ENCODE peak calls at places on chromosomes 16 and 17, in four cellular contexts. One of them, this sample, is unnamed.

GRCh38 chr17:75340636-75341035 is 51.4 kb upstream of the SLC25A19 start:
- DNase-seq in PC-9: no peak
- DNase-seq in endothelial cell of umbilical vein: no peak
- DNase-seq in IMR-90: no peak
- DNase-seq in this sample: no peak

GRCh38 chr17:66056148-66056547 is 135.8 kb downstream of the CEP112 start:
- DNase-seq in PC-9: no peak
- DNase-seq in IMR-90: no peak
- DNase-seq in endothelial cell of umbilical vein: no peak
- DNase-seq in this sample: no peak

GRCh38 chr16:57830890-57831484 is 28.7 kb upstream of the KIFC3 start:
- DNase-seq in endothelial cell of umbilical vein: no peak
- DNase-seq in PC-9: peak
- DNase-seq in IMR-90: no peak
- DNase-seq in this sample: no peak

GRCh38 chr16:27175888-27176287 is 27.4 kb upstream of the KDM8 start:
- DNase-seq in endothelial cell of umbilical vein: no peak
- DNase-seq in IMR-90: no peak
- DNase-seq in PC-9: no peak
- DNase-seq in this sample: no peak

GRCh38 chr16:528111-529011 is 849 bp downstream of the CAPN15 start:
- DNase-seq in PC-9: peak
- DNase-seq in endothelial cell of umbilical vein: peak
- DNase-seq in IMR-90: peak
- DNase-seq in this sample: peak

GRCh38 chr17:3529817-3530741 is 27.5 kb downstream of the TRPV3 start:
- DNase-seq in IMR-90: no peak
- DNase-seq in endothelial cell of umbilical vein: no peak
- DNase-seq in PC-9: no peak
- DNase-seq in this sample: no peak

GRCh38 chr17:34423978-34424813 is 61.2 kb upstream of the CCL1 start:
- DNase-seq in PC-9: no peak
- DNase-seq in endothelial cell of umbilical vein: no peak
- DNase-seq in IMR-90: no peak
- DNase-seq in this sample: no peak

GRCh38 chr17:282000-282911 is 70.4 kb downstream of the RPH3AL start:
- DNase-seq in PC-9: no peak
- DNase-seq in IMR-90: no peak
- DNase-seq in endothelial cell of umbilical vein: no peak
- DNase-seq in this sample: no peak

GRCh38 chr16:86827521-86827920 is 249.2 kb downstream of the FOXL1 start:
- DNase-seq in PC-9: no peak
- DNase-seq in IMR-90: no peak
- DNase-seq in endothelial cell of umbilical vein: peak
- DNase-seq in this sample: no peak

GRCh38 chr16:19883296-19883951 is 1.2 kb downstream of the GPRC5B start:
- DNase-seq in endothelial cell of umbilical vein: peak
- DNase-seq in PC-9: no peak
- DNase-seq in IMR-90: peak
- DNase-seq in this sample: no peak

GRCh38 chr16:78455861-78456260 is 356.4 kb downstream of the WWOX start:
- DNase-seq in endothelial cell of umbilical vein: no peak
- DNase-seq in PC-9: no peak
- DNase-seq in IMR-90: no peak
- DNase-seq in this sample: no peak

GRCh38 chr17:1200440-1200839 is 20.7 kb upstream of the ABR start:
- DNase-seq in IMR-90: no peak
- DNase-seq in PC-9: no peak
- DNase-seq in endothelial cell of umbilical vein: no peak
- DNase-seq in this sample: peak

GRCh38 chr16:15949210-15950166 is at the start of gene ABCC1:
- DNase-seq in IMR-90: no peak
- DNase-seq in PC-9: peak
- DNase-seq in endothelial cell of umbilical vein: peak
- DNase-seq in this sample: peak

GRCh38 chr16:64983983-64984382 is 137.9 kb downstream of the CDH11 start:
- DNase-seq in PC-9: no peak
- DNase-seq in IMR-90: peak
- DNase-seq in endothelial cell of umbilical vein: peak
- DNase-seq in this sample: peak

GRCh38 chr16:75754126-75754525 is 27.8 kb upstream of the CPHXL start:
- DNase-seq in PC-9: no peak
- DNase-seq in IMR-90: peak
- DNase-seq in endothelial cell of umbilical vein: no peak
- DNase-seq in this sample: no peak

GRCh38 chr16:78606572-78606971 is 507.1 kb downstream of the WWOX start:
- DNase-seq in endothelial cell of umbilical vein: no peak
- DNase-seq in IMR-90: no peak
- DNase-seq in PC-9: no peak
- DNase-seq in this sample: no peak

GRCh38 chr16:53056528-53056881 is 1.7 kb downstream of the CHD9 start:
- DNase-seq in endothelial cell of umbilical vein: peak
- DNase-seq in PC-9: no peak
- DNase-seq in IMR-90: peak
- DNase-seq in this sample: peak

GRCh38 chr17:497587-498034 is 145.0 kb upstream of the RPH3AL start:
- DNase-seq in endothelial cell of umbilical vein: no peak
- DNase-seq in PC-9: no peak
- DNase-seq in IMR-90: no peak
- DNase-seq in this sample: no peak

GRCh38 chr16:74297296-74297665 is 667 bp downstream of the PSMD7 start:
- DNase-seq in IMR-90: peak
- DNase-seq in PC-9: no peak
- DNase-seq in endothelial cell of umbilical vein: peak
- DNase-seq in this sample: peak

DNA sequence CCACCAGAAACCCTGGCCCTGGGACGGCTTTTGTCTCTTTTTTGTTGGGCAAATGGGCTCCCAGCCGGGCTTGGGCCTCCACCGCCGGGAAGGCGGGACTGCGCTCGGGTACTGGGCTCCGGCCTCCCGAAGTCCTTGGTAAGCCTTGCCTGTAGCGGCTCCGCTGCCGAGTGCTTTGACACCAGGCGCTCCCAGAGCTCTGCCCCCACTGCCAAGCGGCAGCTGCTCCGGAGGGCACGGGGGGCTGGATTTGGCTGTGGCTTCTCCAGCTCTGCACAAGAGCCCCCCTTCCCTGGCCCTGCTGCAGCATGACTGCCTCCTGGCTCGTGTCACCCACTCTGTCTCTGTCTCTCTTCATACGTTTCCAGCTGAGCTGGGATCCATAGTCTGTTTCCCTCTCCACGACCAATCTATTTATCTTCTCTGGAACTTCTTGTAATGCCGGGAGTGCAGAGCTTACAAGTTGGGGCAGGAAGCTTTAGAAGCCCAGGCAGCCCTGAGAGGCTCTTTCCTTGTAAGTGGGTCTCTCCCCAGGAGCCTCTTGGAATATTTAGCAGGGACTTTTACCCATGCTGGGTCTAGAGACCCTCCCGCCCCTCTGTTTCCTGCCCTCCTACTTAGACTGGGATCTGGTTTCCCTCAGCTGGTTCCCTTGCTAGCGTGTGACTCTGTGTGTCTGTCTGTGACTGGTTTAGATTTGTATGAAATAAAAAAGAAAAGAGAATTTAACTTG is 246.9 kb upstream of the GSE1 start:
- DNase-seq in PC-9: no peak
- DNase-seq in IMR-90: no peak
- DNase-seq in endothelial cell of umbilical vein: no peak
- DNase-seq in this sample: no peak
- H3K4me2 ChIP-seq in PC-9: no peak
- H3K4me2 ChIP-seq in IMR-90: no peak
- H3K4me2 ChIP-seq in endothelial cell of umbilical vein: no peak
- H3K4me2 ChIP-seq in this sample: no peak

DNA sequence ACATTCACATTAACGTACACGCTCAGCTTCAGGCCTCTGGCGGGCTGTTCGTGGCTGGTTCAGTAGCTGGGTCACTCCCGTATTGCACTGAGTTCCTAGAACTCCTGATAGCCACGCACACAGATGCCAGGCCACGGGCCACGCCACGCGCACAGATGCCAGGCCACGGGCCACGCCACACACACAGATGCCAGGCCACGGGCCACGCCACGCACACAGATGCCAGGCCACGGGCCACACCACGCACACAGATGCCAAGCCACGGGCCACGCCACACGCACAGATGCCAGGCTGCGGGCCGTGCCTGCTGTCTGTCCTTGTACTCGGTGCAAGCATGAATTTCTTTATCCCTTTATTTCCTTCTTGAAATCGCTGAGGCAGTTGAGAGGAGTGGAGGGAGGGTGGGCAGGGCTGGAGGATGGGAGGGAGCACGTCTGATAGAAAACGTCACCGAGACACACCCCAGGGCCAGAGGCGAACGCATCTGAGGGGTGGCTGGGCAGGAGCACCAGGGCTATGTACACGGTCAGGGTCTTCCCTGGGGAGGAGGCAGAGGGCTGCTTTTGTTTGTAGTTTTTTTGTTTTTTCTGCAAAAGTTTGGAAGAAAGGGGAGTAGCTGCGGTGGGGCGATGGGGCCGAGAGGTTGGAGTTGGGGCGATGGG is 8.6 kb upstream of the PABPN1L start:
- DNase-seq in IMR-90: no peak
- DNase-seq in PC-9: no peak
- DNase-seq in endothelial cell of umbilical vein: no peak
- DNase-seq in this sample: no peak
- TF ChIP-seq CTCF in IMR-90: no peak
- TF ChIP-seq CTCF in PC-9: no peak
- TF ChIP-seq CTCF in endothelial cell of umbilical vein: no peak
- TF ChIP-seq CTCF in this sample: no peak

GRCh38 chr17:50149099-50149424 is 1.4 kb downstream of the PPP1R9B start:
- DNase-seq in IMR-90: no peak
- DNase-seq in PC-9: no peak
- DNase-seq in endothelial cell of umbilical vein: no peak
- DNase-seq in this sample: no peak

GRCh38 chr17:50151041-50151936 is 812 bp upstream of the PPP1R9B start:
- DNase-seq in IMR-90: peak
- DNase-seq in endothelial cell of umbilical vein: peak
- DNase-seq in PC-9: peak
- DNase-seq in this sample: peak

GRCh38 chr17:50150354-50151040 is at the start of gene PPP1R9B:
- DNase-seq in IMR-90: no peak
- DNase-seq in endothelial cell of umbilical vein: no peak
- DNase-seq in PC-9: no peak
- DNase-seq in this sample: peak

GRCh38 chr17:50148226-50149098 is 2.0 kb downstream of the PPP1R9B start:
- DNase-seq in PC-9: peak
- DNase-seq in endothelial cell of umbilical vein: no peak
- DNase-seq in IMR-90: peak
- DNase-seq in this sample: peak

GRCh38 chr17:50149425-50150353 is 788 bp downstream of the PPP1R9B start:
- DNase-seq in PC-9: peak
- DNase-seq in IMR-90: peak
- DNase-seq in endothelial cell of umbilical vein: peak
- DNase-seq in this sample: peak
- H3K27ac ChIP-seq in PC-9: no peak
- H3K27ac ChIP-seq in IMR-90: peak
- H3K27ac ChIP-seq in endothelial cell of umbilical vein: peak
- H3K27ac ChIP-seq in this sample: peak

GRCh38 chr17:36550491-36551417 is 6.0 kb downstream of the GGNBP2 start:
- DNase-seq in PC-9: no peak
- DNase-seq in IMR-90: no peak
- DNase-seq in endothelial cell of umbilical vein: no peak
- DNase-seq in this sample: peak
- H3K4me2 ChIP-seq in PC-9: no peak
- H3K4me2 ChIP-seq in IMR-90: no peak
- H3K4me2 ChIP-seq in endothelial cell of umbilical vein: no peak
- H3K4me2 ChIP-seq in this sample: peak

DNA sequence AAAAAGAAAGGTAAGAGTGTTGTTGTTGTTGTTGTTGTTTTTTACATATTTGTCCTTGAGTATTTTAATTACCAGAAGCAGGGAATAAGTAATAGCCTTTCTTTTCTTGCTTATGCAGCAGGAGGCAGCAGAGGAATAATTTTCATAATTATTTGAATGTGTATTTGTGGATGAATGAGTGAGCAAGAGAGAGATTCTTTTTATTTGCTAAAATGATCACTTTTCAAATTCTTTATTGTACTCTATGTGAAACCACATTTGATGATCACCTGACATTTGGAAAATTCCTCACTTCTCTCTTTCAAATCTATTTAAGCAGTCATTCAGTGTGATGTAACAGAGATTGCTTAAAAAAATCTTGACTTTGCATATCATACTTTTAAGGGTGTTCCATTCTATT is 223.6 kb downstream of the BCAS3 start:
- DNase-seq in PC-9: no peak
- DNase-seq in endothelial cell of umbilical vein: no peak
- DNase-seq in IMR-90: peak
- DNase-seq in this sample: no peak
- TF ChIP-seq CTCF in PC-9: no peak
- TF ChIP-seq CTCF in endothelial cell of umbilical vein: no peak
- TF ChIP-seq CTCF in IMR-90: peak
- TF ChIP-seq CTCF in this sample: no peak

GRCh38 chr16:55492756-55493380 is 13.9 kb downstream of the MMP2 start:
- DNase-seq in PC-9: no peak
- DNase-seq in endothelial cell of umbilical vein: no peak
- DNase-seq in IMR-90: no peak
- DNase-seq in this sample: no peak
- H3K27ac ChIP-seq in PC-9: no peak
- H3K27ac ChIP-seq in endothelial cell of umbilical vein: no peak
- H3K27ac ChIP-seq in IMR-90: no peak
- H3K27ac ChIP-seq in this sample: no peak

DNA sequence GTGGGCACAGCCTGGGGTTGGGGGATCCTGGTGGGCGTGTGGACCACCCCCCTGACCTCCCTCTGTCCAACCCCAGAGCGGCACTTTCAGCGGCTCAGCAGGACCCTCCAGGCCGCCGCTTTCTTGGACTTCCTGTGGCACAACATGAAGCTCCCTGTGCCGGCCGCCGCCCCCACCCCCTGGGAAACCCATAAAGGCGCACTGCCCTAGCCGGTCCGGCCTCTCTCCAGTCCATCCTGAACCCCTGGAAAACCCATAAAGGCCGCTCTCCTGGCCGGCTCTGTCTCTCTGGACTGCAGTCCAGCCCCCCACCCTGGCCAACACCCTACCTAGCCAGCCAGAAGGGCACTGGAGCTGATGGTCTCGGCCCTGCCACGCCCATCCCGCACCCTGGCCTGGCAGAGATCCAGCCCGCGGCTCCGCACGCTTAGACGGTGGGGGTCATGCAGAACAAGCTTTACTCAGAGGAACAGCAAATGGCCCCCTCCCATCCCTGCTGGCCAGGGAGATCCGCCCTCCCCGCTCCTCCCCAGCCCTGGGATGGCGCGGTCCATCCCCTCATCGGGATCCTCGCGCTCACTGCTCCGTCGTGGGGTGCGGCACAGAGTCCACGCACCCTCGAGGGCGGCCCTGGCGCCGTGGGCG is 2.7 kb downstream of the NOXO1 start:
- DNase-seq in IMR-90: no peak
- DNase-seq in endothelial cell of umbilical vein: no peak
- DNase-seq in PC-9: no peak
- DNase-seq in this sample: no peak
- H3K4me2 ChIP-seq in IMR-90: no peak
- H3K4me2 ChIP-seq in endothelial cell of umbilical vein: no peak
- H3K4me2 ChIP-seq in PC-9: peak
- H3K4me2 ChIP-seq in this sample: no peak

GRCh38 chr17:19590912-19591551 is 57.4 kb downstream of the SLC47A1 start:
- DNase-seq in endothelial cell of umbilical vein: no peak
- DNase-seq in IMR-90: no peak
- DNase-seq in PC-9: no peak
- DNase-seq in this sample: no peak
- TF ChIP-seq CTCF in endothelial cell of umbilical vein: no peak
- TF ChIP-seq CTCF in IMR-90: no peak
- TF ChIP-seq CTCF in PC-9: no peak
- TF ChIP-seq CTCF in this sample: no peak